ENCODE peak calls at places on chromosomes 7 and 10, in four cellular contexts. O, A, Q and X are unnamed samples.

GRCh38 chr10:76033457-76034196 is 602.2 kb downstream of the LRMDA start:
- DNase-seq in Q (no peak), A (no peak), O (no peak), X (no peak)

GRCh38 chr7:24341677-24342076 is 57.7 kb downstream of the NPY start:
- DNase-seq in O (no peak), Q (no peak), A (no peak), X (no peak)

GRCh38 chr10:30819306-30820190 is 190.0 kb upstream of the LYZL2 start:
- DNase-seq in O (no peak), A (no peak), Q (no peak), X (no peak)

GRCh38 chr10:72426982-72427381 is 72.3 kb upstream of the DNAJB12 start:
- DNase-seq in A (no peak), Q (no peak), O (no peak), X (no peak)

GRCh38 chr7:131606346-131607290 is 50.2 kb upstream of the PODXL start:
- DNase-seq in Q (no peak), O (no peak), A (no peak), X (no peak)

GRCh38 chr7:128934361-128935352 is 3.1 kb upstream of the IRF5 start:
- DNase-seq in A (peak), Q (no peak), O (no peak), X (peak)

GRCh38 chr10:101441539-101442455 is 87.8 kb downstream of the BTRC start:
- DNase-seq in Q (peak), A (peak), O (peak), X (peak)

GRCh38 chr10:117365612-117366011 is 9.6 kb downstream of the PDZD8 start:
- DNase-seq in Q (no peak), A (no peak), O (no peak), X (no peak)

GRCh38 chr10:119207713-119208552 is 562 bp downstream of the GRK5 start:
- DNase-seq in O (no peak), Q (peak), A (peak), X (peak)

DNA sequence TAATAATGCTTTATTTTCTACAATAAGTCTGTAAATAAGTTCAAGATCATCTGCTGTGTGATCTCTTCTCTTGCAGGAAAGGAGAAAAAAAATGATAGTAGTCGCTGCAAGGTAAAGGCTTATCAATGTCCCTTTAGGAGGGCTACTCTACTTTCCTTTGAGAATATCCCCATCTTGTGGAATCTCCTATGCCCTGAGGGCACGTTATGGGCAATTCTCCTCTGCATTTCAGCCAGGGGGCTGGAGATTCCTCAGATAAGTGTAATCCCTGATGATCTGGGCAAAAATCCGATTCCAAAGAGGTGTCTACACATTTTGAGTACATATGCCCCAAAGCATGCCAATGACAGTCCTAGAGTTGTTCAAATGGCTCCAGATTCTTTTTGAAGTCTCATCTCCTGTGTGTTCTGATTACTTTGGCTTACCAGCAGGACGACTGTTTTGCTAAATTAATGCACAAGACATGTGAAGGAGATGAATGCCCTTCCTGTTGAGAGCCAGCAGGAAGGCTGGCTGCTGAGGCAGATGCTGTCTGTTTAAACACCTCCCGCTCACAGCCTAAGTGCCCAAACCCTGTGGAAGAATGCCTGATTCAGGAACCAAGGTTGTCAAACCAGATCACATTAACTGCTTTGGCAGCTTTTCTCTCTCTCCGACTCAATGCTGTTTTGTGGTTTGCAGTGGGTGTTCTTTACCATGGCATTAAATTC is 171.2 kb upstream of the COL1A2 start:
- DNase-seq in O (no peak), Q (peak), A (peak), X (peak)
- TF ChIP-seq CTCF in O (no peak), Q (peak), A (peak), X (no peak)

GRCh38 chr7:100247152-100247757 is 27.5 kb downstream of the PVRIG start:
- DNase-seq in A (no peak), Q (peak), O (no peak), X (no peak)
- TF ChIP-seq CTCF in A (no peak), Q (no peak), O (no peak), X (no peak)

GRCh38 chr10:70991140-70992124 is 103.1 kb upstream of the PCBD1 start:
- DNase-seq in O (no peak), A (no peak), Q (no peak), X (no peak)

GRCh38 chr10:70992436-70992835 is 104.1 kb upstream of the PCBD1 start:
- DNase-seq in O (no peak), Q (no peak), A (no peak), X (no peak)

GRCh38 chr10:70996549-70996948 is 108.2 kb upstream of the PCBD1 start:
- DNase-seq in O (no peak), A (no peak), Q (no peak), X (no peak)

GRCh38 chr10:70990661-70991060 is 102.3 kb upstream of the PCBD1 start:
- DNase-seq in A (no peak), Q (no peak), O (no peak), X (no peak)

DNA sequence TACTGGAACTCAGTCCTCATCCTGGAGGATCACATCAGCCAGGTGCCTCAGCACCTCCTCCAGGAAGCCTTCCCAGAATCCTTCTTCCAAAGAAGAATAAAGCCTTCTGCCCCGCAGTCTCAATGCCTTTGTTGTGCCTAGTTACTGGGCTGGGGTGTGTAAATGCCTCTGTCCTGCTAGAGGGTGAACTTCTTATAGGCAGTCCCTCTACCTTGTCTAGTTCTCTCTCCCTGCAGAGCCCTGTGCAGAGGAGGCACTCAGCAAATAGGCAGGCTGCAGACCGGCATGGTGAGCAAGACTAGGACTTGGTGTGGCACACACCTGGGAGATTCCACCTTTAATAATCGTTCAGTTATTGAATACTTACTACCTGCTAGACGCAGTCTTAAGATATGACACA is 104.7 kb upstream of the PCBD1 start:
- DNase-seq in A (no peak), Q (no peak), O (no peak), X (no peak)
- TF ChIP-seq CTCF in A (no peak), Q (no peak), O (no peak), X (no peak)

GRCh38 chr7:66654275-66655112 is 25.8 kb downstream of the KCTD7 start:
- DNase-seq in O (peak), A (peak), Q (peak), X (peak)
- TF ChIP-seq CTCF in O (no peak), A (no peak), Q (no peak), X (no peak)

DNA sequence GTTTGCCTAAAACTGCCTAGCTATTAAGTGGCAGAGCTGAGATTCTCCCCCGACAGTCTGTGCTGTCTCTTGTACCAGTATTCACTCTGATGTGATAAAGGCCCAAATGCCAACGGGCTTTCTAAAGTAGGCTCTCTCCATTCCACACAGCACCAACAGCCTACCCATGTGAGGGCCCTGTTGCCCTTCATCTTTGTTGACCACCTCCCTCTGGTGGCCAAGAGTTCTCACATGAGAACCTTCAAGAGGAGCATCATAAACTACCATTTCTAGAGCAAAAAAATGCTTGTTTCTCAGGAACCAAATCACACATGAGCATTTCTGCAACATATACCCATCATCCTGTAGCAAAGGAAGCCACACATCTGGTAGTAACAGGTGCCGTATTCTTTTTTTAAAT is 185.8 kb downstream of the GRM8 start:
- DNase-seq in A (no peak), Q (peak), O (no peak), X (no peak)
- TF ChIP-seq CTCF in A (peak), Q (no peak), O (peak), X (no peak)

GRCh38 chr10:78806805-78807221 is 262.0 kb upstream of the ZMIZ1 start:
- DNase-seq in Q (no peak), O (no peak), A (no peak), X (no peak)

GRCh38 chr10:78808736-78809135 is 260.0 kb upstream of the ZMIZ1 start:
- DNase-seq in Q (no peak), A (no peak), O (no peak), X (no peak)

GRCh38 chr10:78805176-78805575 is 263.6 kb upstream of the ZMIZ1 start:
- DNase-seq in A (no peak), Q (peak), O (no peak), X (no peak)

GRCh38 chr10:78804356-78805032 is 264.3 kb upstream of the ZMIZ1 start:
- DNase-seq in O (no peak), A (no peak), Q (no peak), X (no peak)

GRCh38 chr10:78807504-78808202 is 261.1 kb upstream of the ZMIZ1 start:
- DNase-seq in O (no peak), Q (no peak), A (no peak), X (no peak)
- TF ChIP-seq CTCF in O (no peak), Q (no peak), A (no peak), X (no peak)

DNA sequence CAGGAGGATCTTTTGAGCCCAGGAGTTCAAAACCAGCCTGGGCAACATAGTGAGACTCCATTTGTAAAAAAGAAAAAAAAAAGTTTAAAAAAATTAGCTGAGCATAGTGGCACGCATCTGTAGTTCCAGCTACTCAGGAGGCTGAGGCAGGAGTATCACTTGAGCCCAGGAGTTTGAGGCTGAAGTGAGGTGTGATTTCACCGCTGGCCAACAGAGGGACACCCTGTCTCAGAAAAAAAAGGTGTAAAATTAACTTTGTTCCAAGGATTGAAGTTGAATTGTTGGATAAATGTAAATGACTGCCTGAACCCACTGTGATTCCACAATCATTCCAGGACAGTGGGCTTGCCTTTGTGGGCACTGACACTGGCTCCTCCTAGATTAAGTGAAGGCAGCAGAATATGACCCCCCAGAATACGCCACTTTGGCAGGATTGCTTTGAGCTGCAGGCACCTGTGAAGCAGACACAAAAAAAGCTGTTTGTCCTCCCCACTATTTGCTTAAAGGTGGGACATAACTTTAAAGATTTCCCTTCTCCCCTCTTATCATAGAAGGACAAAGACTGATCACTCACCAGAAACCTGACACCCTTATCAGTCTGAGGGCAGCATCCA is 57.2 kb upstream of the FOXI2 start:
- DNase-seq in O (no peak), A (peak), Q (no peak), X (no peak)
- TF ChIP-seq CTCF in O (no peak), A (peak), Q (peak), X (no peak)

GRCh38 chr7:94276046-94276445 is 118.6 kb upstream of the COL1A2 start:
- DNase-seq in O (no peak), A (no peak), Q (peak), X (no peak)

GRCh38 chr7:94274828-94275227 is 119.9 kb upstream of the COL1A2 start:
- DNase-seq in A (no peak), Q (no peak), O (no peak), X (no peak)

GRCh38 chr7:94272821-94273583 is 121.7 kb upstream of the COL1A2 start:
- DNase-seq in O (no peak), A (no peak), Q (no peak), X (no peak)

GRCh38 chr7:94277236-94277635 is 117.5 kb upstream of the COL1A2 start:
- DNase-seq in A (no peak), O (no peak), Q (no peak), X (no peak)

DNA sequence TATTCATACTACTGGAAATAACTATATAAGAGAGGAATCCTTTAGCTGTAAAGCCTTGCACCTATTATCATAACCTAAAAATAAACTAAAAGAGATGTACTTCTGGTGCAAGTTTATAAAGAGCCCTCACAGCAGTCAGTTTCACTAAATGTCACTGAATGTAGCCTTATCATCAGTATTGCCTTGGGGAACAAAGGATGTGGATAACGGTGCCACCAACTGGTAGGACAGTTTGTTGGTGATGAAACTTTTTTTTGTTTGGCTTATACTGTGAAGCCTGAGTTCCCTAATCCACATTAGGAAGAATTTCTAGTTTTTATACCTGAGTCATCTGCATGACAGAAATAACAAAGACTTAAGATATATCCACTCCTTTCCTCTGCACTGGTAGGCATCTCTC is 117.9 kb upstream of the COL1A2 start:
- DNase-seq in O (no peak), A (peak), Q (peak), X (peak)
- TF ChIP-seq CTCF in O (no peak), A (peak), Q (peak), X (peak)